ENCODE peak calls at places on chromosomes 6 and 20, in eight cellular contexts. One of them, this sample, is unnamed.
A peak's percentile ranks its signal among the peaks of the same experiment; 100 is the strongest.

GRCh38 chr20:36277546-36277945 is 28.6 kb upstream of the DLGAP4 start:
- DNase-seq in WTC11: no peak
- DNase-seq in A549: no peak
- DNase-seq in tibial nerve: no peak
- DNase-seq in colonic mucosa: no peak
- DNase-seq in BJ: no peak
- DNase-seq in nephron progenitor cell: no peak
- DNase-seq in heart right ventricle: no peak
- DNase-seq in this sample: no peak

GRCh38 chr6:42010909-42011308 is 39.4 kb upstream of the TAF8 start:
- DNase-seq in WTC11: no peak
- DNase-seq in A549: no peak
- DNase-seq in tibial nerve: no peak
- DNase-seq in colonic mucosa: no peak
- DNase-seq in BJ: no peak
- DNase-seq in nephron progenitor cell: no peak
- DNase-seq in heart right ventricle: no peak
- DNase-seq in this sample: no peak

GRCh38 chr6:6891949-6892461 is 215.8 kb upstream of the RREB1 start:
- DNase-seq in WTC11: no peak
- DNase-seq in A549: no peak
- DNase-seq in tibial nerve: no peak
- DNase-seq in colonic mucosa: no peak
- DNase-seq in BJ: no peak
- DNase-seq in nephron progenitor cell: no peak
- DNase-seq in heart right ventricle: no peak
- DNase-seq in this sample: no peak

GRCh38 chr6:16168858-16169257 is 40.0 kb downstream of the MYLIP start:
- DNase-seq in WTC11: no peak
- DNase-seq in A549: peak; percentile 16
- DNase-seq in tibial nerve: no peak
- DNase-seq in colonic mucosa: no peak
- DNase-seq in BJ: no peak
- DNase-seq in nephron progenitor cell: no peak
- DNase-seq in heart right ventricle: no peak
- DNase-seq in this sample: no peak

GRCh38 chr20:9220874-9221547 is 152.1 kb downstream of the PLCB4 start:
- DNase-seq in WTC11: no peak
- DNase-seq in A549: no peak
- DNase-seq in tibial nerve: no peak
- DNase-seq in colonic mucosa: no peak
- DNase-seq in BJ: peak; percentile 56
- DNase-seq in nephron progenitor cell: no peak
- DNase-seq in heart right ventricle: no peak
- DNase-seq in this sample: no peak

GRCh38 chr6:98831057-98832031 is 3.0 kb upstream of the POU3F2 start:
- DNase-seq in WTC11: peak; percentile 56
- DNase-seq in A549: no peak
- DNase-seq in tibial nerve: no peak
- DNase-seq in colonic mucosa: no peak
- DNase-seq in BJ: no peak
- DNase-seq in nephron progenitor cell: no peak
- DNase-seq in heart right ventricle: no peak
- DNase-seq in this sample: no peak

GRCh38 chr6:159312204-159312603 is 143.0 kb downstream of the FNDC1 start:
- DNase-seq in WTC11: no peak
- DNase-seq in A549: no peak
- DNase-seq in tibial nerve: no peak
- DNase-seq in colonic mucosa: no peak
- DNase-seq in BJ: no peak
- DNase-seq in nephron progenitor cell: no peak
- DNase-seq in heart right ventricle: no peak
- DNase-seq in this sample: no peak

GRCh38 chr20:57329608-57330221 is at the start of gene SPO11:
- DNase-seq in WTC11: peak; percentile 76
- DNase-seq in A549: no peak
- DNase-seq in tibial nerve: no peak
- DNase-seq in colonic mucosa: peak; percentile 13
- DNase-seq in BJ: no peak
- DNase-seq in nephron progenitor cell: peak; percentile 22
- DNase-seq in heart right ventricle: no peak
- DNase-seq in this sample: no peak

GRCh38 chr20:7703436-7703835 is 236.8 kb downstream of the HAO1 start:
- DNase-seq in WTC11: no peak
- DNase-seq in A549: no peak
- DNase-seq in tibial nerve: no peak
- DNase-seq in colonic mucosa: no peak
- DNase-seq in BJ: no peak
- DNase-seq in nephron progenitor cell: no peak
- DNase-seq in heart right ventricle: no peak
- DNase-seq in this sample: no peak

GRCh38 chr6:151374024-151374423 is 17.3 kb downstream of the ZBTB2 start:
- DNase-seq in WTC11: no peak
- DNase-seq in A549: no peak
- DNase-seq in tibial nerve: no peak
- DNase-seq in colonic mucosa: no peak
- DNase-seq in BJ: no peak
- DNase-seq in nephron progenitor cell: no peak
- DNase-seq in heart right ventricle: no peak
- DNase-seq in this sample: no peak

GRCh38 chr6:6878921-6879585 is 228.7 kb upstream of the RREB1 start:
- DNase-seq in WTC11: no peak
- DNase-seq in A549: no peak
- DNase-seq in tibial nerve: no peak
- DNase-seq in colonic mucosa: peak; percentile 46
- DNase-seq in BJ: no peak
- DNase-seq in nephron progenitor cell: no peak
- DNase-seq in heart right ventricle: no peak
- DNase-seq in this sample: no peak

GRCh38 chr6:6843057-6843627 is 254.6 kb downstream of the LY86 start:
- DNase-seq in WTC11: no peak
- DNase-seq in A549: peak; percentile 23
- DNase-seq in tibial nerve: no peak
- DNase-seq in colonic mucosa: no peak
- DNase-seq in BJ: no peak
- DNase-seq in nephron progenitor cell: no peak
- DNase-seq in heart right ventricle: no peak
- DNase-seq in this sample: no peak

GRCh38 chr6:111788779-111789276 is 84.4 kb downstream of the FYN start:
- DNase-seq in WTC11: no peak
- DNase-seq in A549: no peak
- DNase-seq in tibial nerve: no peak
- DNase-seq in colonic mucosa: no peak
- DNase-seq in BJ: no peak
- DNase-seq in nephron progenitor cell: no peak
- DNase-seq in heart right ventricle: no peak
- DNase-seq in this sample: no peak

GRCh38 chr6:129651291-129651691 is 58.7 kb downstream of the ARHGAP18 start:
- DNase-seq in WTC11: no peak
- DNase-seq in A549: peak; percentile 78
- DNase-seq in tibial nerve: no peak
- DNase-seq in colonic mucosa: no peak
- DNase-seq in BJ: no peak
- DNase-seq in nephron progenitor cell: no peak
- DNase-seq in heart right ventricle: no peak
- DNase-seq in this sample: no peak

GRCh38 chr20:36091561-36092423 is 62.7 kb upstream of the EPB41L1 start:
- DNase-seq in WTC11: peak; percentile 35
- DNase-seq in A549: no peak
- DNase-seq in tibial nerve: no peak
- DNase-seq in colonic mucosa: no peak
- DNase-seq in BJ: no peak
- DNase-seq in nephron progenitor cell: no peak
- DNase-seq in heart right ventricle: no peak
- DNase-seq in this sample: no peak

GRCh38 chr20:32315885-32316284 is 38.4 kb downstream of the KIF3B start:
- DNase-seq in WTC11: no peak
- DNase-seq in A549: no peak
- DNase-seq in tibial nerve: no peak
- DNase-seq in colonic mucosa: no peak
- DNase-seq in BJ: no peak
- DNase-seq in nephron progenitor cell: no peak
- DNase-seq in heart right ventricle: no peak
- DNase-seq in this sample: no peak

GRCh38 chr20:39302312-39302711 is 340.2 kb downstream of the DHX35 start:
- DNase-seq in WTC11: no peak
- DNase-seq in A549: no peak
- DNase-seq in tibial nerve: no peak
- DNase-seq in colonic mucosa: no peak
- DNase-seq in BJ: no peak
- DNase-seq in nephron progenitor cell: no peak
- DNase-seq in heart right ventricle: no peak
- DNase-seq in this sample: no peak

GRCh38 chr6:113009682-113010081 is 662.6 kb downstream of the RFPL4B start:
- DNase-seq in WTC11: no peak
- DNase-seq in A549: no peak
- DNase-seq in tibial nerve: no peak
- DNase-seq in colonic mucosa: no peak
- DNase-seq in BJ: no peak
- DNase-seq in nephron progenitor cell: no peak
- DNase-seq in heart right ventricle: no peak
- DNase-seq in this sample: no peak

GRCh38 chr6:169345198-169345597 is 91.6 kb upstream of the THBS2 start:
- DNase-seq in WTC11: no peak
- DNase-seq in A549: no peak
- DNase-seq in tibial nerve: peak; percentile 49
- DNase-seq in colonic mucosa: no peak
- DNase-seq in BJ: no peak
- DNase-seq in nephron progenitor cell: no peak
- DNase-seq in heart right ventricle: no peak
- DNase-seq in this sample: no peak

GRCh38 chr6:25136879-25137278 is 142.3 kb upstream of the CARMIL1 start:
- DNase-seq in WTC11: no peak
- DNase-seq in A549: no peak
- DNase-seq in tibial nerve: peak; percentile 23
- DNase-seq in colonic mucosa: no peak
- DNase-seq in BJ: no peak
- DNase-seq in nephron progenitor cell: no peak
- DNase-seq in heart right ventricle: no peak
- DNase-seq in this sample: no peak

GRCh38 chr6:25137497-25137896 is 141.7 kb upstream of the CARMIL1 start:
- DNase-seq in WTC11: no peak
- DNase-seq in A549: no peak
- DNase-seq in tibial nerve: no peak
- DNase-seq in colonic mucosa: no peak
- DNase-seq in BJ: no peak
- DNase-seq in nephron progenitor cell: no peak
- DNase-seq in heart right ventricle: no peak
- DNase-seq in this sample: no peak

GRCh38 chr6:25142506-25142905 is 136.7 kb upstream of the CARMIL1 start:
- DNase-seq in WTC11: no peak
- DNase-seq in A549: no peak
- DNase-seq in tibial nerve: no peak
- DNase-seq in colonic mucosa: no peak
- DNase-seq in BJ: no peak
- DNase-seq in nephron progenitor cell: no peak
- DNase-seq in heart right ventricle: no peak
- DNase-seq in this sample: no peak

GRCh38 chr6:25138697-25139051 is 140.5 kb upstream of the CARMIL1 start:
- DNase-seq in WTC11: no peak
- DNase-seq in A549: no peak
- DNase-seq in tibial nerve: no peak
- DNase-seq in colonic mucosa: no peak
- DNase-seq in BJ: no peak
- DNase-seq in nephron progenitor cell: no peak
- DNase-seq in heart right ventricle: no peak
- DNase-seq in this sample: no peak

GRCh38 chr6:25138024-25138696 is 141.0 kb upstream of the CARMIL1 start:
- DNase-seq in WTC11: no peak
- DNase-seq in A549: peak; percentile 57
- DNase-seq in tibial nerve: peak; percentile 69
- DNase-seq in colonic mucosa: peak; percentile 61
- DNase-seq in BJ: peak; percentile 53
- DNase-seq in nephron progenitor cell: no peak
- DNase-seq in heart right ventricle: peak; percentile 29
- DNase-seq in this sample: no peak
- TF ChIP-seq CTCF in WTC11: no peak
- TF ChIP-seq CTCF in A549: peak; percentile 8
- TF ChIP-seq CTCF in tibial nerve: no peak
- TF ChIP-seq CTCF in colonic mucosa: no peak
- TF ChIP-seq CTCF in BJ: peak; percentile 50
- TF ChIP-seq CTCF in nephron progenitor cell: no peak
- TF ChIP-seq CTCF in heart right ventricle: peak; percentile 25
- TF ChIP-seq CTCF in this sample: no peak

GRCh38 chr6:157019115-157019628 is 242.0 kb downstream of the ARID1B start:
- DNase-seq in WTC11: no peak
- DNase-seq in A549: peak; percentile 23
- DNase-seq in tibial nerve: no peak
- DNase-seq in colonic mucosa: no peak
- DNase-seq in BJ: no peak
- DNase-seq in nephron progenitor cell: no peak
- DNase-seq in heart right ventricle: no peak
- DNase-seq in this sample: no peak

GRCh38 chr6:157021267-157022021 is 244.3 kb downstream of the ARID1B start:
- DNase-seq in WTC11: peak; percentile 92
- DNase-seq in A549: peak; percentile 78
- DNase-seq in tibial nerve: peak; percentile 87
- DNase-seq in colonic mucosa: peak; percentile 93
- DNase-seq in BJ: peak; percentile 41
- DNase-seq in nephron progenitor cell: peak; percentile 86
- DNase-seq in heart right ventricle: peak; percentile 92
- DNase-seq in this sample: peak; percentile 38

GRCh38 chr6:157020398-157021266 is 243.5 kb downstream of the ARID1B start:
- DNase-seq in WTC11: peak; percentile 66
- DNase-seq in A549: peak; percentile 57
- DNase-seq in tibial nerve: peak; percentile 52
- DNase-seq in colonic mucosa: peak; percentile 62
- DNase-seq in BJ: no peak
- DNase-seq in nephron progenitor cell: peak; percentile 59
- DNase-seq in heart right ventricle: peak; percentile 62
- DNase-seq in this sample: no peak

GRCh38 chr6:157017861-157018260 is 240.7 kb downstream of the ARID1B start:
- DNase-seq in WTC11: no peak
- DNase-seq in A549: no peak
- DNase-seq in tibial nerve: no peak
- DNase-seq in colonic mucosa: no peak
- DNase-seq in BJ: no peak
- DNase-seq in nephron progenitor cell: no peak
- DNase-seq in heart right ventricle: no peak
- DNase-seq in this sample: no peak

GRCh38 chr6:157019733-157020132 is 242.6 kb downstream of the ARID1B start:
- DNase-seq in WTC11: no peak
- DNase-seq in A549: no peak
- DNase-seq in tibial nerve: no peak
- DNase-seq in colonic mucosa: no peak
- DNase-seq in BJ: no peak
- DNase-seq in nephron progenitor cell: no peak
- DNase-seq in heart right ventricle: no peak
- DNase-seq in this sample: no peak
- TF ChIP-seq CTCF in WTC11: no peak
- TF ChIP-seq CTCF in A549: no peak
- TF ChIP-seq CTCF in tibial nerve: no peak
- TF ChIP-seq CTCF in colonic mucosa: no peak
- TF ChIP-seq CTCF in BJ: no peak
- TF ChIP-seq CTCF in nephron progenitor cell: no peak
- TF ChIP-seq CTCF in heart right ventricle: no peak
- TF ChIP-seq CTCF in this sample: no peak

GRCh38 chr6:136846046-136846445 is 23.7 kb downstream of the PEX7 start:
- DNase-seq in WTC11: peak; percentile 19
- DNase-seq in A549: peak; percentile 56
- DNase-seq in tibial nerve: peak; percentile 56
- DNase-seq in colonic mucosa: peak; percentile 65
- DNase-seq in BJ: no peak
- DNase-seq in nephron progenitor cell: peak; percentile 36
- DNase-seq in heart right ventricle: no peak
- DNase-seq in this sample: no peak
- TF ChIP-seq CTCF in WTC11: peak; percentile 75
- TF ChIP-seq CTCF in A549: peak; percentile 56
- TF ChIP-seq CTCF in tibial nerve: peak; percentile 36
- TF ChIP-seq CTCF in colonic mucosa: peak; percentile 83
- TF ChIP-seq CTCF in BJ: peak; percentile 75
- TF ChIP-seq CTCF in nephron progenitor cell: peak; percentile 75
- TF ChIP-seq CTCF in heart right ventricle: peak; percentile 72
- TF ChIP-seq CTCF in this sample: peak; percentile 83

GRCh38 chr20:19756756-19757486 is 1.1 kb upstream of the RIN2 start:
- DNase-seq in WTC11: no peak
- DNase-seq in A549: no peak
- DNase-seq in tibial nerve: no peak
- DNase-seq in colonic mucosa: no peak
- DNase-seq in BJ: no peak
- DNase-seq in nephron progenitor cell: no peak
- DNase-seq in heart right ventricle: no peak
- DNase-seq in this sample: no peak
- TF ChIP-seq CTCF in WTC11: no peak
- TF ChIP-seq CTCF in A549: no peak
- TF ChIP-seq CTCF in tibial nerve: no peak
- TF ChIP-seq CTCF in colonic mucosa: no peak
- TF ChIP-seq CTCF in BJ: no peak
- TF ChIP-seq CTCF in nephron progenitor cell: no peak
- TF ChIP-seq CTCF in heart right ventricle: no peak
- TF ChIP-seq CTCF in this sample: no peak

This sample was measured in D721Med.